ENCODE peak calls at places on chromosomes 5 and 9, in ten cellular contexts. One of them, this sample, is unnamed.

GRCh38 chr9:36874261-36874660 is 159.8 kb downstream of the PAX5 start:
- DNase-seq in lower lobe of right lung: no peak
- DNase-seq in lung microvascular endothelial cell: no peak
- DNase-seq in HTR-8/SVneo: no peak
- DNase-seq in T-helper 2 cell: no peak
- DNase-seq in central memory CD4-positive, alpha-beta T cell: no peak
- DNase-seq in ELR: no peak
- DNase-seq in fibroblast of mammary gland: no peak
- DNase-seq in activated naive CD8-positive, alpha-beta T cell treated with anti-CD3 and anti-CD28 coated beads, Interleukin-2, amount 50 U/mL, for 24 hours: no peak
- DNase-seq in heart left ventricle: no peak
- DNase-seq in this sample: no peak

GRCh38 chr5:108430931-108431608 is 49.2 kb upstream of the FBXL17 start:
- DNase-seq in lower lobe of right lung: no peak
- DNase-seq in lung microvascular endothelial cell: no peak
- DNase-seq in HTR-8/SVneo: no peak
- DNase-seq in T-helper 2 cell: no peak
- DNase-seq in central memory CD4-positive, alpha-beta T cell: no peak
- DNase-seq in ELR: peak; percentile 61
- DNase-seq in fibroblast of mammary gland: peak; percentile 15
- DNase-seq in activated naive CD8-positive, alpha-beta T cell treated with anti-CD3 and anti-CD28 coated beads, Interleukin-2, amount 50 U/mL, for 24 hours: no peak
- DNase-seq in heart left ventricle: no peak
- DNase-seq in this sample: peak; percentile 37

GRCh38 chr5:54655266-54655665 is 137.7 kb downstream of the SNX18 start:
- DNase-seq in lower lobe of right lung: no peak
- DNase-seq in lung microvascular endothelial cell: no peak
- DNase-seq in HTR-8/SVneo: no peak
- DNase-seq in T-helper 2 cell: no peak
- DNase-seq in central memory CD4-positive, alpha-beta T cell: no peak
- DNase-seq in ELR: no peak
- DNase-seq in fibroblast of mammary gland: no peak
- DNase-seq in activated naive CD8-positive, alpha-beta T cell treated with anti-CD3 and anti-CD28 coated beads, Interleukin-2, amount 50 U/mL, for 24 hours: no peak
- DNase-seq in heart left ventricle: no peak
- DNase-seq in this sample: no peak

GRCh38 chr9:34249274-34249673 is 70.4 kb downstream of the UBAP1 start:
- DNase-seq in lower lobe of right lung: no peak
- DNase-seq in lung microvascular endothelial cell: no peak
- DNase-seq in HTR-8/SVneo: no peak
- DNase-seq in T-helper 2 cell: no peak
- DNase-seq in central memory CD4-positive, alpha-beta T cell: no peak
- DNase-seq in ELR: no peak
- DNase-seq in fibroblast of mammary gland: no peak
- DNase-seq in activated naive CD8-positive, alpha-beta T cell treated with anti-CD3 and anti-CD28 coated beads, Interleukin-2, amount 50 U/mL, for 24 hours: no peak
- DNase-seq in heart left ventricle: no peak
- DNase-seq in this sample: no peak

GRCh38 chr5:168552146-168552545 is 23.0 kb downstream of the FBLL1 start:
- DNase-seq in lower lobe of right lung: no peak
- DNase-seq in lung microvascular endothelial cell: peak; percentile 76
- DNase-seq in HTR-8/SVneo: no peak
- DNase-seq in T-helper 2 cell: no peak
- DNase-seq in central memory CD4-positive, alpha-beta T cell: no peak
- DNase-seq in ELR: peak; percentile 24
- DNase-seq in fibroblast of mammary gland: peak; percentile 99
- DNase-seq in activated naive CD8-positive, alpha-beta T cell treated with anti-CD3 and anti-CD28 coated beads, Interleukin-2, amount 50 U/mL, for 24 hours: no peak
- DNase-seq in heart left ventricle: no peak
- DNase-seq in this sample: peak; percentile 82

GRCh38 chr9:134378901-134379338 is 52.7 kb downstream of the RXRA start:
- DNase-seq in lower lobe of right lung: peak; percentile 70
- DNase-seq in lung microvascular endothelial cell: peak; percentile 32
- DNase-seq in HTR-8/SVneo: no peak
- DNase-seq in T-helper 2 cell: no peak
- DNase-seq in central memory CD4-positive, alpha-beta T cell: no peak
- DNase-seq in ELR: peak; percentile 50
- DNase-seq in fibroblast of mammary gland: peak; percentile 31
- DNase-seq in activated naive CD8-positive, alpha-beta T cell treated with anti-CD3 and anti-CD28 coated beads, Interleukin-2, amount 50 U/mL, for 24 hours: no peak
- DNase-seq in heart left ventricle: peak; percentile 80
- DNase-seq in this sample: no peak

GRCh38 chr9:113131689-113132151 is 19.1 kb upstream of the SLC31A2 start:
- DNase-seq in lower lobe of right lung: no peak
- DNase-seq in lung microvascular endothelial cell: peak; percentile 31
- DNase-seq in HTR-8/SVneo: no peak
- DNase-seq in T-helper 2 cell: no peak
- DNase-seq in central memory CD4-positive, alpha-beta T cell: no peak
- DNase-seq in ELR: peak; percentile 33
- DNase-seq in fibroblast of mammary gland: peak; percentile 43
- DNase-seq in activated naive CD8-positive, alpha-beta T cell treated with anti-CD3 and anti-CD28 coated beads, Interleukin-2, amount 50 U/mL, for 24 hours: no peak
- DNase-seq in heart left ventricle: no peak
- DNase-seq in this sample: no peak

GRCh38 chr5:93307557-93307956 is 273.5 kb downstream of the NR2F1-AS1 start:
- DNase-seq in lower lobe of right lung: no peak
- DNase-seq in lung microvascular endothelial cell: peak; percentile 7
- DNase-seq in HTR-8/SVneo: no peak
- DNase-seq in T-helper 2 cell: no peak
- DNase-seq in central memory CD4-positive, alpha-beta T cell: no peak
- DNase-seq in ELR: peak; percentile 50
- DNase-seq in fibroblast of mammary gland: peak; percentile 85
- DNase-seq in activated naive CD8-positive, alpha-beta T cell treated with anti-CD3 and anti-CD28 coated beads, Interleukin-2, amount 50 U/mL, for 24 hours: no peak
- DNase-seq in heart left ventricle: no peak
- DNase-seq in this sample: peak; percentile 55

GRCh38 chr9:107351382-107352045 is 68.4 kb downstream of the RAD23B start:
- DNase-seq in lower lobe of right lung: no peak
- DNase-seq in lung microvascular endothelial cell: no peak
- DNase-seq in HTR-8/SVneo: no peak
- DNase-seq in T-helper 2 cell: no peak
- DNase-seq in central memory CD4-positive, alpha-beta T cell: no peak
- DNase-seq in ELR: peak; percentile 20
- DNase-seq in fibroblast of mammary gland: no peak
- DNase-seq in activated naive CD8-positive, alpha-beta T cell treated with anti-CD3 and anti-CD28 coated beads, Interleukin-2, amount 50 U/mL, for 24 hours: no peak
- DNase-seq in heart left ventricle: no peak
- DNase-seq in this sample: no peak

GRCh38 chr5:3010953-3011763 is 259.7 kb upstream of the IRX2 start:
- DNase-seq in lower lobe of right lung: no peak
- DNase-seq in lung microvascular endothelial cell: no peak
- DNase-seq in HTR-8/SVneo: no peak
- DNase-seq in T-helper 2 cell: no peak
- DNase-seq in central memory CD4-positive, alpha-beta T cell: no peak
- DNase-seq in ELR: no peak
- DNase-seq in fibroblast of mammary gland: no peak
- DNase-seq in activated naive CD8-positive, alpha-beta T cell treated with anti-CD3 and anti-CD28 coated beads, Interleukin-2, amount 50 U/mL, for 24 hours: no peak
- DNase-seq in heart left ventricle: no peak
- DNase-seq in this sample: no peak

GRCh38 chr5:102778478-102778877 is 23.4 kb downstream of the PAM start:
- DNase-seq in lower lobe of right lung: no peak
- DNase-seq in lung microvascular endothelial cell: peak; percentile 46
- DNase-seq in HTR-8/SVneo: no peak
- DNase-seq in T-helper 2 cell: no peak
- DNase-seq in central memory CD4-positive, alpha-beta T cell: no peak
- DNase-seq in ELR: peak; percentile 65
- DNase-seq in fibroblast of mammary gland: peak; percentile 84
- DNase-seq in activated naive CD8-positive, alpha-beta T cell treated with anti-CD3 and anti-CD28 coated beads, Interleukin-2, amount 50 U/mL, for 24 hours: no peak
- DNase-seq in heart left ventricle: no peak
- DNase-seq in this sample: peak; percentile 74

GRCh38 chr5:84303315-84303714 is 81.4 kb downstream of the EDIL3 start:
- DNase-seq in lower lobe of right lung: no peak
- DNase-seq in lung microvascular endothelial cell: no peak
- DNase-seq in HTR-8/SVneo: no peak
- DNase-seq in T-helper 2 cell: no peak
- DNase-seq in central memory CD4-positive, alpha-beta T cell: no peak
- DNase-seq in ELR: peak; percentile 33
- DNase-seq in fibroblast of mammary gland: peak; percentile 60
- DNase-seq in activated naive CD8-positive, alpha-beta T cell treated with anti-CD3 and anti-CD28 coated beads, Interleukin-2, amount 50 U/mL, for 24 hours: no peak
- DNase-seq in heart left ventricle: no peak
- DNase-seq in this sample: peak; percentile 39

GRCh38 chr9:93501406-93501805 is 48.0 kb upstream of the FAM120AOS start:
- DNase-seq in lower lobe of right lung: no peak
- DNase-seq in lung microvascular endothelial cell: peak; percentile 52
- DNase-seq in HTR-8/SVneo: peak; percentile 5
- DNase-seq in T-helper 2 cell: no peak
- DNase-seq in central memory CD4-positive, alpha-beta T cell: peak; percentile 22
- DNase-seq in ELR: peak; percentile 34
- DNase-seq in fibroblast of mammary gland: no peak
- DNase-seq in activated naive CD8-positive, alpha-beta T cell treated with anti-CD3 and anti-CD28 coated beads, Interleukin-2, amount 50 U/mL, for 24 hours: no peak
- DNase-seq in heart left ventricle: no peak
- DNase-seq in this sample: peak; percentile 13

GRCh38 chr5:157366741-157367684 is 93.0 kb upstream of the NIPAL4 start:
- DNase-seq in lower lobe of right lung: no peak
- DNase-seq in lung microvascular endothelial cell: peak; percentile 59
- DNase-seq in HTR-8/SVneo: peak; percentile 65
- DNase-seq in T-helper 2 cell: no peak
- DNase-seq in central memory CD4-positive, alpha-beta T cell: no peak
- DNase-seq in ELR: peak; percentile 77
- DNase-seq in fibroblast of mammary gland: peak; percentile 81
- DNase-seq in activated naive CD8-positive, alpha-beta T cell treated with anti-CD3 and anti-CD28 coated beads, Interleukin-2, amount 50 U/mL, for 24 hours: no peak
- DNase-seq in heart left ventricle: peak; percentile 37
- DNase-seq in this sample: peak; percentile 79